ENCODE peak calls at places on chromosomes 5 and 9, in ten cellular contexts. One of them, this sample, is unnamed.

GRCh38 chr5:39076101-39076756 is 2.0 kb upstream of the RICTOR start:
- DNase-seq in heart left ventricle: no peak
- DNase-seq in RWPE1: no peak
- DNase-seq in right cardiac atrium: no peak
- DNase-seq in GM20000: no peak
- DNase-seq in OCI-LY7: no peak
- DNase-seq in stimulated activated CD4-positive, alpha-beta T cell treated with anti-CD3 and anti-CD28 coated beads, Interleukin-4, amount 100 ng/mL, for 1 hour: no peak
- DNase-seq in substantia nigra: no peak
- DNase-seq in HCEC 1CT: no peak
- DNase-seq in AG20443: no peak
- DNase-seq in this sample: no peak

GRCh38 chr5:14364576-14365472 is 216.8 kb upstream of the OTULINL start:
- DNase-seq in heart left ventricle: no peak
- DNase-seq in RWPE1: peak
- DNase-seq in right cardiac atrium: no peak
- DNase-seq in GM20000: no peak
- DNase-seq in OCI-LY7: peak
- DNase-seq in stimulated activated CD4-positive, alpha-beta T cell treated with anti-CD3 and anti-CD28 coated beads, Interleukin-4, amount 100 ng/mL, for 1 hour: no peak
- DNase-seq in substantia nigra: no peak
- DNase-seq in HCEC 1CT: no peak
- DNase-seq in AG20443: no peak
- DNase-seq in this sample: peak

GRCh38 chr5:113513384-113514262 is at the start of gene YTHDC2:
- DNase-seq in heart left ventricle: peak
- DNase-seq in RWPE1: peak
- DNase-seq in right cardiac atrium: peak
- DNase-seq in GM20000: peak
- DNase-seq in OCI-LY7: peak
- DNase-seq in stimulated activated CD4-positive, alpha-beta T cell treated with anti-CD3 and anti-CD28 coated beads, Interleukin-4, amount 100 ng/mL, for 1 hour: peak
- DNase-seq in substantia nigra: peak
- DNase-seq in HCEC 1CT: peak
- DNase-seq in AG20443: peak
- DNase-seq in this sample: peak

GRCh38 chr5:179875741-179876667 is 17.4 kb upstream of the MRNIP start:
- DNase-seq in heart left ventricle: no peak
- DNase-seq in RWPE1: no peak
- DNase-seq in right cardiac atrium: no peak
- DNase-seq in GM20000: no peak
- DNase-seq in OCI-LY7: no peak
- DNase-seq in stimulated activated CD4-positive, alpha-beta T cell treated with anti-CD3 and anti-CD28 coated beads, Interleukin-4, amount 100 ng/mL, for 1 hour: no peak
- DNase-seq in substantia nigra: no peak
- DNase-seq in HCEC 1CT: no peak
- DNase-seq in AG20443: no peak
- DNase-seq in this sample: no peak

GRCh38 chr5:55989860-55990259 is 4.9 kb downstream of the IL6ST start:
- DNase-seq in heart left ventricle: no peak
- DNase-seq in RWPE1: no peak
- DNase-seq in right cardiac atrium: no peak
- DNase-seq in GM20000: no peak
- DNase-seq in OCI-LY7: no peak
- DNase-seq in stimulated activated CD4-positive, alpha-beta T cell treated with anti-CD3 and anti-CD28 coated beads, Interleukin-4, amount 100 ng/mL, for 1 hour: no peak
- DNase-seq in substantia nigra: no peak
- DNase-seq in HCEC 1CT: no peak
- DNase-seq in AG20443: no peak
- DNase-seq in this sample: no peak

GRCh38 chr5:132089363-132089762 is 15.8 kb downstream of the CSF2 start:
- DNase-seq in heart left ventricle: no peak
- DNase-seq in RWPE1: peak
- DNase-seq in right cardiac atrium: no peak
- DNase-seq in GM20000: no peak
- DNase-seq in OCI-LY7: no peak
- DNase-seq in stimulated activated CD4-positive, alpha-beta T cell treated with anti-CD3 and anti-CD28 coated beads, Interleukin-4, amount 100 ng/mL, for 1 hour: no peak
- DNase-seq in substantia nigra: no peak
- DNase-seq in HCEC 1CT: no peak
- DNase-seq in AG20443: no peak
- DNase-seq in this sample: no peak

GRCh38 chr5:140243855-140244254 is 59.0 kb downstream of the PFDN1 start:
- DNase-seq in heart left ventricle: no peak
- DNase-seq in RWPE1: no peak
- DNase-seq in right cardiac atrium: no peak
- DNase-seq in GM20000: no peak
- DNase-seq in OCI-LY7: no peak
- DNase-seq in stimulated activated CD4-positive, alpha-beta T cell treated with anti-CD3 and anti-CD28 coated beads, Interleukin-4, amount 100 ng/mL, for 1 hour: no peak
- DNase-seq in substantia nigra: no peak
- DNase-seq in HCEC 1CT: no peak
- DNase-seq in AG20443: no peak
- DNase-seq in this sample: no peak

GRCh38 chr5:125484272-125485002 is 738.0 kb upstream of the ZNF608 start:
- DNase-seq in heart left ventricle: peak
- DNase-seq in RWPE1: peak
- DNase-seq in right cardiac atrium: peak
- DNase-seq in GM20000: no peak
- DNase-seq in OCI-LY7: no peak
- DNase-seq in stimulated activated CD4-positive, alpha-beta T cell treated with anti-CD3 and anti-CD28 coated beads, Interleukin-4, amount 100 ng/mL, for 1 hour: no peak
- DNase-seq in substantia nigra: peak
- DNase-seq in HCEC 1CT: peak
- DNase-seq in AG20443: peak
- DNase-seq in this sample: no peak

GRCh38 chr5:107964722-107965121 is 294.0 kb upstream of the EFNA5 start:
- DNase-seq in heart left ventricle: no peak
- DNase-seq in RWPE1: no peak
- DNase-seq in right cardiac atrium: no peak
- DNase-seq in GM20000: no peak
- DNase-seq in OCI-LY7: no peak
- DNase-seq in stimulated activated CD4-positive, alpha-beta T cell treated with anti-CD3 and anti-CD28 coated beads, Interleukin-4, amount 100 ng/mL, for 1 hour: no peak
- DNase-seq in substantia nigra: no peak
- DNase-seq in HCEC 1CT: no peak
- DNase-seq in AG20443: no peak
- DNase-seq in this sample: no peak

GRCh38 chr9:89496645-89497044 is 1.3 kb downstream of the SEMA4D start:
- DNase-seq in heart left ventricle: no peak
- DNase-seq in RWPE1: no peak
- DNase-seq in right cardiac atrium: no peak
- DNase-seq in GM20000: no peak
- DNase-seq in OCI-LY7: no peak
- DNase-seq in stimulated activated CD4-positive, alpha-beta T cell treated with anti-CD3 and anti-CD28 coated beads, Interleukin-4, amount 100 ng/mL, for 1 hour: peak
- DNase-seq in substantia nigra: peak
- DNase-seq in HCEC 1CT: no peak
- DNase-seq in AG20443: no peak
- DNase-seq in this sample: peak

GRCh38 chr5:145539201-145539600 is 295.9 kb downstream of the PRELID2 start:
- DNase-seq in heart left ventricle: no peak
- DNase-seq in RWPE1: no peak
- DNase-seq in right cardiac atrium: no peak
- DNase-seq in GM20000: no peak
- DNase-seq in OCI-LY7: no peak
- DNase-seq in stimulated activated CD4-positive, alpha-beta T cell treated with anti-CD3 and anti-CD28 coated beads, Interleukin-4, amount 100 ng/mL, for 1 hour: no peak
- DNase-seq in substantia nigra: no peak
- DNase-seq in HCEC 1CT: no peak
- DNase-seq in AG20443: no peak
- DNase-seq in this sample: no peak

GRCh38 chr5:134594797-134595457 is 37.7 kb downstream of the SAR1B start:
- DNase-seq in heart left ventricle: no peak
- DNase-seq in RWPE1: no peak
- DNase-seq in right cardiac atrium: no peak
- DNase-seq in GM20000: no peak
- DNase-seq in OCI-LY7: peak
- DNase-seq in stimulated activated CD4-positive, alpha-beta T cell treated with anti-CD3 and anti-CD28 coated beads, Interleukin-4, amount 100 ng/mL, for 1 hour: no peak
- DNase-seq in substantia nigra: no peak
- DNase-seq in HCEC 1CT: no peak
- DNase-seq in AG20443: no peak
- DNase-seq in this sample: no peak

GRCh38 chr5:170907758-170908157 is 45.9 kb downstream of the RANBP17 start:
- DNase-seq in heart left ventricle: no peak
- DNase-seq in RWPE1: no peak
- DNase-seq in right cardiac atrium: no peak
- DNase-seq in GM20000: no peak
- DNase-seq in OCI-LY7: no peak
- DNase-seq in stimulated activated CD4-positive, alpha-beta T cell treated with anti-CD3 and anti-CD28 coated beads, Interleukin-4, amount 100 ng/mL, for 1 hour: no peak
- DNase-seq in substantia nigra: no peak
- DNase-seq in HCEC 1CT: no peak
- DNase-seq in AG20443: no peak
- DNase-seq in this sample: no peak

GRCh38 chr9:30714389-30714788 is 1670.1 kb upstream of the ACO1 start:
- DNase-seq in heart left ventricle: no peak
- DNase-seq in RWPE1: no peak
- DNase-seq in right cardiac atrium: no peak
- DNase-seq in GM20000: no peak
- DNase-seq in OCI-LY7: no peak
- DNase-seq in stimulated activated CD4-positive, alpha-beta T cell treated with anti-CD3 and anti-CD28 coated beads, Interleukin-4, amount 100 ng/mL, for 1 hour: no peak
- DNase-seq in substantia nigra: no peak
- DNase-seq in HCEC 1CT: no peak
- DNase-seq in AG20443: no peak
- DNase-seq in this sample: no peak

GRCh38 chr9:114006931-114007691 is 71.0 kb downstream of the AMBP start:
- DNase-seq in heart left ventricle: no peak
- DNase-seq in RWPE1: no peak
- DNase-seq in right cardiac atrium: no peak
- DNase-seq in GM20000: no peak
- DNase-seq in OCI-LY7: no peak
- DNase-seq in stimulated activated CD4-positive, alpha-beta T cell treated with anti-CD3 and anti-CD28 coated beads, Interleukin-4, amount 100 ng/mL, for 1 hour: no peak
- DNase-seq in substantia nigra: no peak
- DNase-seq in HCEC 1CT: no peak
- DNase-seq in AG20443: no peak
- DNase-seq in this sample: peak

GRCh38 chr9:128558431-128559310 is 6.3 kb downstream of the SPTAN1 start:
- DNase-seq in heart left ventricle: peak
- DNase-seq in RWPE1: peak
- DNase-seq in right cardiac atrium: peak
- DNase-seq in GM20000: peak
- DNase-seq in OCI-LY7: peak
- DNase-seq in stimulated activated CD4-positive, alpha-beta T cell treated with anti-CD3 and anti-CD28 coated beads, Interleukin-4, amount 100 ng/mL, for 1 hour: peak
- DNase-seq in substantia nigra: peak
- DNase-seq in HCEC 1CT: peak
- DNase-seq in AG20443: peak
- DNase-seq in this sample: peak

GRCh38 chr9:123406691-123407536 is 50.9 kb downstream of the CRB2 start:
- DNase-seq in heart left ventricle: no peak
- DNase-seq in RWPE1: no peak
- DNase-seq in right cardiac atrium: no peak
- DNase-seq in GM20000: no peak
- DNase-seq in OCI-LY7: no peak
- DNase-seq in stimulated activated CD4-positive, alpha-beta T cell treated with anti-CD3 and anti-CD28 coated beads, Interleukin-4, amount 100 ng/mL, for 1 hour: no peak
- DNase-seq in substantia nigra: no peak
- DNase-seq in HCEC 1CT: no peak
- DNase-seq in AG20443: no peak
- DNase-seq in this sample: no peak

GRCh38 chr5:142904421-142904820 is 134.2 kb downstream of the ARHGAP26 start:
- DNase-seq in heart left ventricle: no peak
- DNase-seq in RWPE1: peak
- DNase-seq in right cardiac atrium: no peak
- DNase-seq in GM20000: no peak
- DNase-seq in OCI-LY7: no peak
- DNase-seq in stimulated activated CD4-positive, alpha-beta T cell treated with anti-CD3 and anti-CD28 coated beads, Interleukin-4, amount 100 ng/mL, for 1 hour: no peak
- DNase-seq in substantia nigra: no peak
- DNase-seq in HCEC 1CT: no peak
- DNase-seq in AG20443: no peak
- DNase-seq in this sample: no peak

GRCh38 chr9:130450344-130451003 is 5.7 kb downstream of the ASS1 start:
- DNase-seq in heart left ventricle: no peak
- DNase-seq in RWPE1: no peak
- DNase-seq in right cardiac atrium: no peak
- DNase-seq in GM20000: no peak
- DNase-seq in OCI-LY7: no peak
- DNase-seq in stimulated activated CD4-positive, alpha-beta T cell treated with anti-CD3 and anti-CD28 coated beads, Interleukin-4, amount 100 ng/mL, for 1 hour: no peak
- DNase-seq in substantia nigra: no peak
- DNase-seq in HCEC 1CT: no peak
- DNase-seq in AG20443: no peak
- DNase-seq in this sample: no peak

GRCh38 chr5:132385321-132386105 is 16.0 kb downstream of the SLC22A5 start:
- DNase-seq in heart left ventricle: peak
- DNase-seq in RWPE1: peak
- DNase-seq in right cardiac atrium: no peak
- DNase-seq in GM20000: peak
- DNase-seq in OCI-LY7: peak
- DNase-seq in stimulated activated CD4-positive, alpha-beta T cell treated with anti-CD3 and anti-CD28 coated beads, Interleukin-4, amount 100 ng/mL, for 1 hour: peak
- DNase-seq in substantia nigra: peak
- DNase-seq in HCEC 1CT: peak
- DNase-seq in AG20443: peak
- DNase-seq in this sample: peak

GRCh38 chr9:134655101-134655500 is 13.5 kb downstream of the COL5A1 start:
- DNase-seq in heart left ventricle: no peak
- DNase-seq in RWPE1: no peak
- DNase-seq in right cardiac atrium: no peak
- DNase-seq in GM20000: no peak
- DNase-seq in OCI-LY7: no peak
- DNase-seq in stimulated activated CD4-positive, alpha-beta T cell treated with anti-CD3 and anti-CD28 coated beads, Interleukin-4, amount 100 ng/mL, for 1 hour: no peak
- DNase-seq in substantia nigra: no peak
- DNase-seq in HCEC 1CT: no peak
- DNase-seq in AG20443: no peak
- DNase-seq in this sample: no peak

GRCh38 chr5:149212203-149212951 is 59.3 kb upstream of the AFAP1L1 start:
- DNase-seq in heart left ventricle: no peak
- DNase-seq in RWPE1: no peak
- DNase-seq in right cardiac atrium: peak
- DNase-seq in GM20000: no peak
- DNase-seq in OCI-LY7: no peak
- DNase-seq in stimulated activated CD4-positive, alpha-beta T cell treated with anti-CD3 and anti-CD28 coated beads, Interleukin-4, amount 100 ng/mL, for 1 hour: no peak
- DNase-seq in substantia nigra: no peak
- DNase-seq in HCEC 1CT: peak
- DNase-seq in AG20443: peak
- DNase-seq in this sample: no peak

GRCh38 chr5:45694255-45694834 is 1.8 kb downstream of the HCN1 start:
- DNase-seq in heart left ventricle: no peak
- DNase-seq in RWPE1: no peak
- DNase-seq in right cardiac atrium: no peak
- DNase-seq in GM20000: no peak
- DNase-seq in OCI-LY7: no peak
- DNase-seq in stimulated activated CD4-positive, alpha-beta T cell treated with anti-CD3 and anti-CD28 coated beads, Interleukin-4, amount 100 ng/mL, for 1 hour: no peak
- DNase-seq in substantia nigra: no peak
- DNase-seq in HCEC 1CT: no peak
- DNase-seq in AG20443: no peak
- DNase-seq in this sample: no peak

GRCh38 chr5:103624748-103625147 is 62.2 kb upstream of the NUDT12 start:
- DNase-seq in heart left ventricle: no peak
- DNase-seq in RWPE1: no peak
- DNase-seq in right cardiac atrium: peak
- DNase-seq in GM20000: no peak
- DNase-seq in OCI-LY7: no peak
- DNase-seq in stimulated activated CD4-positive, alpha-beta T cell treated with anti-CD3 and anti-CD28 coated beads, Interleukin-4, amount 100 ng/mL, for 1 hour: no peak
- DNase-seq in substantia nigra: no peak
- DNase-seq in HCEC 1CT: peak
- DNase-seq in AG20443: no peak
- DNase-seq in this sample: no peak

GRCh38 chr5:50420343-50420935 is 20.6 kb downstream of the EMB start:
- DNase-seq in heart left ventricle: no peak
- DNase-seq in RWPE1: no peak
- DNase-seq in right cardiac atrium: no peak
- DNase-seq in GM20000: no peak
- DNase-seq in OCI-LY7: no peak
- DNase-seq in stimulated activated CD4-positive, alpha-beta T cell treated with anti-CD3 and anti-CD28 coated beads, Interleukin-4, amount 100 ng/mL, for 1 hour: no peak
- DNase-seq in substantia nigra: no peak
- DNase-seq in HCEC 1CT: no peak
- DNase-seq in AG20443: no peak
- DNase-seq in this sample: no peak

GRCh38 chr5:181120311-181120710 is 10.7 kb downstream of the OR2V1 start:
- DNase-seq in heart left ventricle: no peak
- DNase-seq in RWPE1: peak
- DNase-seq in right cardiac atrium: no peak
- DNase-seq in GM20000: no peak
- DNase-seq in OCI-LY7: no peak
- DNase-seq in stimulated activated CD4-positive, alpha-beta T cell treated with anti-CD3 and anti-CD28 coated beads, Interleukin-4, amount 100 ng/mL, for 1 hour: no peak
- DNase-seq in substantia nigra: no peak
- DNase-seq in HCEC 1CT: peak
- DNase-seq in AG20443: peak
- DNase-seq in this sample: no peak

GRCh38 chr9:81833563-81834345 is 94.5 kb upstream of the SPATA31D4 start:
- DNase-seq in heart left ventricle: no peak
- DNase-seq in RWPE1: no peak
- DNase-seq in right cardiac atrium: no peak
- DNase-seq in GM20000: no peak
- DNase-seq in OCI-LY7: no peak
- DNase-seq in stimulated activated CD4-positive, alpha-beta T cell treated with anti-CD3 and anti-CD28 coated beads, Interleukin-4, amount 100 ng/mL, for 1 hour: no peak
- DNase-seq in substantia nigra: no peak
- DNase-seq in HCEC 1CT: peak
- DNase-seq in AG20443: peak
- DNase-seq in this sample: no peak

GRCh38 chr5:174998131-174998730 is 273.8 kb downstream of the MSX2 start:
- DNase-seq in heart left ventricle: no peak
- DNase-seq in RWPE1: peak
- DNase-seq in right cardiac atrium: no peak
- DNase-seq in GM20000: no peak
- DNase-seq in OCI-LY7: peak
- DNase-seq in stimulated activated CD4-positive, alpha-beta T cell treated with anti-CD3 and anti-CD28 coated beads, Interleukin-4, amount 100 ng/mL, for 1 hour: no peak
- DNase-seq in substantia nigra: no peak
- DNase-seq in HCEC 1CT: no peak
- DNase-seq in AG20443: no peak
- DNase-seq in this sample: no peak